ENCODE peak calls at places on chromosomes 13 and 19, in nine cellular contexts. One of them, this sample, is unnamed. For H3K4me1, the result is how much of the 10 kb centered on the place peaks cover.

GRCh38 chr13:31545616-31546015 is 193.7 kb upstream of the RXFP2 start:
- DNase-seq in H1: no peak
- DNase-seq in breast epithelium: no peak
- DNase-seq in stomach: no peak
- DNase-seq in SK-N-SH: no peak
- DNase-seq in transverse colon: no peak
- DNase-seq in endothelial cell of umbilical vein: peak
- DNase-seq in suprapubic skin: no peak
- DNase-seq in Panc1: no peak
- DNase-seq in this sample: no peak

GRCh38 chr19:6484831-6485230 is 3.2 kb upstream of the DENND1C start:
- DNase-seq in Panc1: no peak
- DNase-seq in H1: no peak
- DNase-seq in stomach: no peak
- DNase-seq in transverse colon: no peak
- DNase-seq in suprapubic skin: no peak
- DNase-seq in endothelial cell of umbilical vein: no peak
- DNase-seq in breast epithelium: no peak
- DNase-seq in SK-N-SH: no peak
- DNase-seq in this sample: no peak

GRCh38 chr19:39428309-39429112 is 7.2 kb downstream of the RPS16 start:
- DNase-seq in breast epithelium: no peak
- DNase-seq in stomach: peak
- DNase-seq in SK-N-SH: no peak
- DNase-seq in suprapubic skin: no peak
- DNase-seq in endothelial cell of umbilical vein: peak
- DNase-seq in Panc1: peak
- DNase-seq in H1: no peak
- DNase-seq in transverse colon: peak
- DNase-seq in this sample: peak

GRCh38 chr19:23118400-23118799 is 1.6 kb downstream of the ZNF730 start:
- DNase-seq in breast epithelium: no peak
- DNase-seq in transverse colon: no peak
- DNase-seq in endothelial cell of umbilical vein: no peak
- DNase-seq in Panc1: no peak
- DNase-seq in suprapubic skin: no peak
- DNase-seq in SK-N-SH: no peak
- DNase-seq in stomach: no peak
- DNase-seq in H1: peak
- DNase-seq in this sample: no peak

GRCh38 chr19:48480476-48481190 is 11.5 kb downstream of the CYTH2 start:
- DNase-seq in H1: no peak
- DNase-seq in breast epithelium: no peak
- DNase-seq in SK-N-SH: no peak
- DNase-seq in stomach: no peak
- DNase-seq in Panc1: no peak
- DNase-seq in endothelial cell of umbilical vein: peak
- DNase-seq in suprapubic skin: no peak
- DNase-seq in transverse colon: peak
- DNase-seq in this sample: peak

GRCh38 chr13:92303428-92303827 is 905.0 kb downstream of the GPC5 start:
- DNase-seq in endothelial cell of umbilical vein: no peak
- DNase-seq in H1: no peak
- DNase-seq in stomach: no peak
- DNase-seq in breast epithelium: no peak
- DNase-seq in suprapubic skin: no peak
- DNase-seq in SK-N-SH: no peak
- DNase-seq in Panc1: no peak
- DNase-seq in transverse colon: no peak
- DNase-seq in this sample: no peak

GRCh38 chr19:49347835-49348234 is 12.6 kb downstream of the CD37 start:
- DNase-seq in stomach: no peak
- DNase-seq in breast epithelium: no peak
- DNase-seq in H1: no peak
- DNase-seq in endothelial cell of umbilical vein: peak
- DNase-seq in suprapubic skin: no peak
- DNase-seq in transverse colon: no peak
- DNase-seq in SK-N-SH: peak
- DNase-seq in Panc1: no peak
- DNase-seq in this sample: no peak

GRCh38 chr19:13181747-13182388 is 31.7 kb downstream of the IER2 start:
- DNase-seq in endothelial cell of umbilical vein: peak
- DNase-seq in suprapubic skin: no peak
- DNase-seq in transverse colon: peak
- DNase-seq in Panc1: no peak
- DNase-seq in H1: no peak
- DNase-seq in stomach: peak
- DNase-seq in SK-N-SH: peak
- DNase-seq in breast epithelium: peak
- DNase-seq in this sample: no peak

GRCh38 chr19:8525401-8525684 is 11.4 kb upstream of the ZNF414 start:
- DNase-seq in breast epithelium: no peak
- DNase-seq in SK-N-SH: no peak
- DNase-seq in suprapubic skin: no peak
- DNase-seq in transverse colon: no peak
- DNase-seq in stomach: no peak
- DNase-seq in Panc1: no peak
- DNase-seq in endothelial cell of umbilical vein: no peak
- DNase-seq in H1: peak
- DNase-seq in this sample: no peak

GRCh38 chr13:23867027-23867491 is 22.1 kb downstream of the MIPEP start:
- DNase-seq in SK-N-SH: no peak
- DNase-seq in endothelial cell of umbilical vein: peak
- DNase-seq in transverse colon: no peak
- DNase-seq in H1: no peak
- DNase-seq in suprapubic skin: no peak
- DNase-seq in stomach: no peak
- DNase-seq in Panc1: no peak
- DNase-seq in breast epithelium: no peak
- DNase-seq in this sample: no peak

GRCh38 chr13:64311112-64311511 is 2895.5 kb upstream of the PCDH20 start:
- DNase-seq in SK-N-SH: no peak
- DNase-seq in breast epithelium: no peak
- DNase-seq in transverse colon: no peak
- DNase-seq in suprapubic skin: no peak
- DNase-seq in Panc1: no peak
- DNase-seq in endothelial cell of umbilical vein: no peak
- DNase-seq in stomach: no peak
- DNase-seq in H1: no peak
- DNase-seq in this sample: no peak

GRCh38 chr19:16435238-16435911 is 36.4 kb downstream of the EPS15L1 start:
- DNase-seq in SK-N-SH: no peak
- DNase-seq in H1: no peak
- DNase-seq in breast epithelium: no peak
- DNase-seq in stomach: no peak
- DNase-seq in Panc1: no peak
- DNase-seq in transverse colon: peak
- DNase-seq in endothelial cell of umbilical vein: peak
- DNase-seq in suprapubic skin: no peak
- DNase-seq in this sample: no peak

GRCh38 chr13:111022886-111023285 is 92.2 kb upstream of the ARHGEF7 start:
- DNase-seq in suprapubic skin: no peak
- DNase-seq in Panc1: no peak
- DNase-seq in endothelial cell of umbilical vein: no peak
- DNase-seq in breast epithelium: no peak
- DNase-seq in stomach: no peak
- DNase-seq in transverse colon: no peak
- DNase-seq in H1: no peak
- DNase-seq in SK-N-SH: no peak
- DNase-seq in this sample: no peak

GRCh38 chr13:20824762-20825161 is 51.0 kb upstream of the EEF1AKMT1 start:
- DNase-seq in breast epithelium: no peak
- DNase-seq in suprapubic skin: no peak
- DNase-seq in H1: no peak
- DNase-seq in SK-N-SH: no peak
- DNase-seq in Panc1: no peak
- DNase-seq in stomach: no peak
- DNase-seq in transverse colon: no peak
- DNase-seq in endothelial cell of umbilical vein: no peak
- DNase-seq in this sample: no peak

GRCh38 chr13:27259831-27260230 is 8.5 kb downstream of the RPL21 start:
- DNase-seq in transverse colon: no peak
- DNase-seq in suprapubic skin: no peak
- DNase-seq in Panc1: no peak
- DNase-seq in H1: no peak
- DNase-seq in endothelial cell of umbilical vein: peak
- DNase-seq in stomach: no peak
- DNase-seq in SK-N-SH: no peak
- DNase-seq in breast epithelium: no peak
- DNase-seq in this sample: no peak

GRCh38 chr19:46812898-46813569 is 24.6 kb upstream of the SLC1A5 start:
- DNase-seq in transverse colon: no peak
- DNase-seq in endothelial cell of umbilical vein: no peak
- DNase-seq in suprapubic skin: no peak
- DNase-seq in SK-N-SH: peak
- DNase-seq in H1: no peak
- DNase-seq in Panc1: no peak
- DNase-seq in breast epithelium: no peak
- DNase-seq in stomach: peak
- DNase-seq in this sample: peak

DNA sequence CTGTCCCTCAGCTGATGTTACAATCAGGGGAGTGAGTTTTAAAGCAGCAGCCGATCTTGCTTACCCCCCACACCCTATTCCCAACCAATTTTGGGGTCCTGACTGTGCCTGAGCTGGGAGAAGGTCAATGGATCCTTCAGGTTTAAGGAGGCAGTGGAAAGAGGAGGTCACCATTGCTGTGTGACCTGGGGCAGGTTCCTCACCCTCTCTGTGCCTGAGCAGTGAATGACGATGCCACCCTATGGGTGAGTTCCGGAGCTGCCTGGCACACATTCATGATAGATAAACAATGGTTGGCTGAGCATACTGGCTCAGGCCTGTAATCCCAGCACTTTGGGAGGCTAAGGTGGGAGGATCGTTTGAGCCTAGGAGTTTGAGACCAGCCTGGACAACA is 20.3 kb upstream of the JUND start:
- DNase-seq in suprapubic skin: no peak
- DNase-seq in Panc1: no peak
- DNase-seq in H1: no peak
- DNase-seq in SK-N-SH: no peak
- DNase-seq in stomach: no peak
- DNase-seq in transverse colon: no peak
- DNase-seq in endothelial cell of umbilical vein: no peak
- DNase-seq in breast epithelium: no peak
- DNase-seq in this sample: no peak
- H3K4me1 ChIP-seq in suprapubic skin: half or more
- H3K4me1 ChIP-seq in Panc1: under half
- H3K4me1 ChIP-seq in H1: under half
- H3K4me1 ChIP-seq in SK-N-SH: under half
- H3K4me1 ChIP-seq in stomach: half or more
- H3K4me1 ChIP-seq in transverse colon: under half
- H3K4me1 ChIP-seq in endothelial cell of umbilical vein: under half
- H3K4me1 ChIP-seq in breast epithelium: under half
- H3K4me1 ChIP-seq in this sample: under half

GRCh38 chr13:57631607-57632275 is at the start of gene PCDH17:
- DNase-seq in SK-N-SH: peak
- DNase-seq in transverse colon: peak
- DNase-seq in stomach: peak
- DNase-seq in suprapubic skin: no peak
- DNase-seq in Panc1: no peak
- DNase-seq in endothelial cell of umbilical vein: peak
- DNase-seq in H1: no peak
- DNase-seq in breast epithelium: peak
- DNase-seq in this sample: peak

GRCh38 chr13:57634829-57635165 is 3.3 kb downstream of the PCDH17 start:
- DNase-seq in endothelial cell of umbilical vein: no peak
- DNase-seq in suprapubic skin: no peak
- DNase-seq in H1: no peak
- DNase-seq in transverse colon: no peak
- DNase-seq in stomach: no peak
- DNase-seq in Panc1: no peak
- DNase-seq in SK-N-SH: peak
- DNase-seq in breast epithelium: peak
- DNase-seq in this sample: no peak

GRCh38 chr13:57633950-57634828 is 2.6 kb downstream of the PCDH17 start:
- DNase-seq in H1: no peak
- DNase-seq in suprapubic skin: no peak
- DNase-seq in endothelial cell of umbilical vein: peak
- DNase-seq in transverse colon: no peak
- DNase-seq in breast epithelium: no peak
- DNase-seq in SK-N-SH: peak
- DNase-seq in stomach: no peak
- DNase-seq in Panc1: no peak
- DNase-seq in this sample: no peak

GRCh38 chr13:57632276-57633140 is 964 bp downstream of the PCDH17 start:
- DNase-seq in endothelial cell of umbilical vein: peak
- DNase-seq in SK-N-SH: peak
- DNase-seq in stomach: no peak
- DNase-seq in H1: no peak
- DNase-seq in suprapubic skin: no peak
- DNase-seq in transverse colon: no peak
- DNase-seq in breast epithelium: peak
- DNase-seq in Panc1: no peak
- DNase-seq in this sample: no peak

GRCh38 chr13:57633141-57633949 is 1.8 kb downstream of the PCDH17 start:
- DNase-seq in endothelial cell of umbilical vein: peak
- DNase-seq in H1: no peak
- DNase-seq in Panc1: no peak
- DNase-seq in stomach: peak
- DNase-seq in suprapubic skin: no peak
- DNase-seq in breast epithelium: peak
- DNase-seq in transverse colon: peak
- DNase-seq in SK-N-SH: peak
- DNase-seq in this sample: peak
- TF ChIP-seq CTCF in endothelial cell of umbilical vein: peak
- TF ChIP-seq CTCF in H1: peak
- TF ChIP-seq CTCF in Panc1: no peak
- TF ChIP-seq CTCF in stomach: peak
- TF ChIP-seq CTCF in suprapubic skin: peak
- TF ChIP-seq CTCF in breast epithelium: no peak
- TF ChIP-seq CTCF in transverse colon: peak
- TF ChIP-seq CTCF in SK-N-SH: peak
- TF ChIP-seq CTCF in this sample: peak

DNA sequence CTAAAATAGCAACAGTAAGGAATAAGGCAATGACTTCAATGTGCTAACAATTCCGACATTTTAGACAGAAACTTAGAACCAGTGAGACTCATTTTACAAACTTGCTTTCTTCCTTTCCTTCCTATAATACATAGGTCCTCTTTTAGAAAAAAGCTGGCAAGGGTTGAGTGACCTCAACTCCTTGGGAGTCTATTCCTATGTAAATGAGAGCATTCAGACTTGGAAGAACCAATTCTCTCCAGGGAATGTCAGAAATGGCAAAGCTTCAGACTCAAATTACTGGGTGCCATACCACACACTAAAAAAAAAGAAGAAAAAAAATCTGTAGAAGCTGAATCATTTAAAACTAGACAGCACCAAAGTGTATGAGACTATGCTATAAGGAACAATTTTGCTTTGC is 1328.2 kb downstream of the OLFM4 start:
- DNase-seq in suprapubic skin: no peak
- DNase-seq in Panc1: no peak
- DNase-seq in endothelial cell of umbilical vein: no peak
- DNase-seq in breast epithelium: no peak
- DNase-seq in SK-N-SH: no peak
- DNase-seq in transverse colon: no peak
- DNase-seq in H1: no peak
- DNase-seq in stomach: no peak
- DNase-seq in this sample: no peak
- TF ChIP-seq POLR2AphosphoS5 in suprapubic skin: no peak
- TF ChIP-seq POLR2AphosphoS5 in Panc1: no peak
- TF ChIP-seq POLR2AphosphoS5 in endothelial cell of umbilical vein: no peak
- TF ChIP-seq POLR2AphosphoS5 in breast epithelium: no peak
- TF ChIP-seq POLR2AphosphoS5 in SK-N-SH: no peak
- TF ChIP-seq POLR2AphosphoS5 in transverse colon: no peak
- TF ChIP-seq POLR2AphosphoS5 in H1: no peak
- TF ChIP-seq POLR2AphosphoS5 in stomach: no peak
- TF ChIP-seq POLR2AphosphoS5 in this sample: no peak

GRCh38 chr19:3605361-3605760 is 1.3 kb downstream of the TBXA2R start:
- DNase-seq in SK-N-SH: no peak
- DNase-seq in breast epithelium: no peak
- DNase-seq in Panc1: no peak
- DNase-seq in suprapubic skin: no peak
- DNase-seq in transverse colon: no peak
- DNase-seq in stomach: no peak
- DNase-seq in H1: no peak
- DNase-seq in endothelial cell of umbilical vein: no peak
- DNase-seq in this sample: no peak
- H3K4me1 ChIP-seq in SK-N-SH: under half
- H3K4me1 ChIP-seq in breast epithelium: under half
- H3K4me1 ChIP-seq in Panc1: under half
- H3K4me1 ChIP-seq in suprapubic skin: under half
- H3K4me1 ChIP-seq in transverse colon: under half
- H3K4me1 ChIP-seq in stomach: under half
- H3K4me1 ChIP-seq in H1: under half
- H3K4me1 ChIP-seq in endothelial cell of umbilical vein: under half
- H3K4me1 ChIP-seq in this sample: half or more